ENCODE peak calls at places on chromosomes 4 and X, in ten cellular contexts. N is NCI-H1417, G is AG10803, V is neural progenitor cell, O is tibial nerve, U is heart left ventricle, F is A549, Z is anterior cingulate cortex, B is omental fat pad, K is left lung. S is an unnamed sample.

GRCh38 chr4:123017636-123018390 is 95.4 kb upstream of the NUDT6 start:
- DNase-seq in O (no peak), Z (no peak), N (no peak), G (peak), B (no peak), V (no peak), K (no peak), U (no peak), F (peak), S (no peak)

GRCh38 chr4:30386266-30386895 is 333.8 kb upstream of the PCDH7 start:
- DNase-seq in K (no peak), Z (no peak), G (no peak), V (no peak), U (no peak), B (no peak), N (no peak), O (no peak), F (no peak), S (no peak)

GRCh38 chrX:154452823-154453222 is 5.3 kb upstream of the PLXNA3 start:
- DNase-seq in Z (no peak), F (no peak), G (no peak), O (no peak), V (no peak), K (no peak), U (no peak), N (no peak), B (no peak), S (no peak)

GRCh38 chrX:23514082-23514481 is 153.2 kb upstream of the PRDX4 start:
- DNase-seq in N (no peak), B (no peak), G (no peak), V (no peak), F (no peak), K (no peak), Z (no peak), O (no peak), U (no peak), S (no peak)

GRCh38 chr4:152259866-152260265 is 276.0 kb downstream of the FBXW7 start:
- DNase-seq in Z (no peak), K (no peak), B (no peak), U (no peak), N (no peak), G (peak), F (no peak), O (no peak), V (no peak), S (no peak)

GRCh38 chrX:24479924-24480722 is 15.0 kb downstream of the PDK3 start:
- DNase-seq in U (no peak), O (peak), F (no peak), N (peak), V (no peak), K (peak), G (no peak), B (no peak), Z (no peak), S (no peak)

GRCh38 chr4:163263601-163264000 is 68.8 kb downstream of the NPY1R start:
- DNase-seq in O (no peak), K (no peak), V (peak), G (no peak), N (no peak), B (no peak), F (no peak), U (no peak), Z (no peak), S (no peak)

GRCh38 chr4:140092094-140092820 is 61.7 kb downstream of the MAML3 start:
- DNase-seq in O (no peak), G (no peak), Z (no peak), U (peak), N (peak), V (peak), B (no peak), K (no peak), F (peak), S (no peak)

GRCh38 chr4:183889190-183889589 is 15.9 kb upstream of the STOX2 start:
- DNase-seq in F (no peak), G (no peak), O (no peak), K (no peak), Z (no peak), N (no peak), V (no peak), U (no peak), B (no peak), S (no peak)

GRCh38 chrX:1384738-1385250 is 7.1 kb downstream of the SLC25A6 start:
- DNase-seq in F (no peak), N (no peak), U (peak), V (no peak), B (no peak), G (no peak), O (no peak), Z (no peak), K (peak), S (no peak)

GRCh38 chr4:27251788-27252187 is 391.1 kb downstream of the STIM2 start:
- DNase-seq in B (no peak), Z (no peak), K (no peak), V (no peak), O (no peak), U (no peak), G (no peak), N (no peak), F (no peak), S (peak)

GRCh38 chr4:76756416-76756815 is 141.5 kb downstream of the SOWAHB start:
- DNase-seq in V (no peak), N (no peak), F (no peak), U (no peak), K (no peak), O (no peak), G (no peak), Z (no peak), B (no peak), S (no peak)

GRCh38 chr4:43282534-43282933 is 390.0 kb downstream of the GRXCR1 start:
- DNase-seq in K (no peak), F (no peak), Z (no peak), U (no peak), N (no peak), G (no peak), V (peak), O (no peak), B (no peak), S (no peak)

GRCh38 chr4:142567620-142568451 is 278.3 kb downstream of the INPP4B start:
- DNase-seq in V (peak), G (peak), O (no peak), Z (no peak), N (no peak), F (peak), K (no peak), U (no peak), B (no peak), S (no peak)

GRCh38 chrX:136636121-136636520 is 11.8 kb upstream of the CD40LG start:
- DNase-seq in Z (no peak), N (no peak), B (no peak), O (no peak), G (no peak), V (peak), U (no peak), F (no peak), K (no peak), S (no peak)

GRCh38 chrX:41634284-41634683 is 54.5 kb upstream of the GPR34 start:
- DNase-seq in O (peak), V (no peak), F (no peak), K (no peak), Z (no peak), N (no peak), B (no peak), U (no peak), G (no peak), S (no peak)

GRCh38 chr4:112847781-112848180 is 201.7 kb upstream of the ANK2 start:
- DNase-seq in B (no peak), Z (no peak), V (no peak), F (peak), O (no peak), G (no peak), N (no peak), K (no peak), U (no peak), S (no peak)

GRCh38 chr4:105277702-105278101 is 131.0 kb downstream of the TET2 start:
- DNase-seq in B (no peak), O (no peak), K (no peak), G (no peak), V (no peak), U (no peak), N (peak), Z (no peak), F (no peak), S (no peak)

GRCh38 chrX:85052207-85052606 is 48.5 kb downstream of the APOOL start:
- DNase-seq in U (no peak), B (no peak), Z (no peak), N (no peak), O (no peak), V (no peak), F (no peak), G (peak), K (no peak), S (no peak)

GRCh38 chrX:42085836-42086235 is 162.5 kb upstream of the CASK start:
- DNase-seq in G (no peak), Z (no peak), F (no peak), N (no peak), O (no peak), V (no peak), K (no peak), U (no peak), B (no peak), S (no peak)

GRCh38 chrX:47608130-47608810 is 11.4 kb downstream of the SYN1 start:
- DNase-seq in V (peak), O (no peak), K (no peak), Z (no peak), N (no peak), U (no peak), G (no peak), B (no peak), F (no peak), S (no peak)

GRCh38 chrX:136752796-136753195 is 27.9 kb downstream of the ARHGEF6 start:
- DNase-seq in F (no peak), Z (no peak), K (no peak), G (peak), U (no peak), V (no peak), N (no peak), O (no peak), B (no peak), S (no peak)

GRCh38 chr4:147543039-147543438 is 62.1 kb downstream of the EDNRA start:
- DNase-seq in N (no peak), U (no peak), O (no peak), Z (no peak), G (peak), K (no peak), F (no peak), V (no peak), B (no peak), S (no peak)

GRCh38 chr4:182806259-182807252 is 110.6 kb downstream of the DCTD start:
- DNase-seq in F (peak), B (peak), K (peak), N (no peak), V (peak), U (peak), Z (no peak), G (peak), O (peak), S (peak)

GRCh38 chr4:76504613-76505465 is 69.8 kb downstream of the SHROOM3 start:
- DNase-seq in U (no peak), Z (no peak), O (peak), G (peak), N (peak), V (peak), K (no peak), B (no peak), F (peak), S (no peak)

GRCh38 chr4:143099693-143100092 is 85.0 kb upstream of the USP38 start:
- DNase-seq in F (no peak), G (no peak), Z (no peak), O (no peak), U (no peak), V (no peak), K (no peak), N (no peak), B (no peak), S (no peak)

GRCh38 chr4:8261851-8262535 is 7.6 kb upstream of the HTRA3 start:
- DNase-seq in K (peak), V (no peak), U (no peak), B (no peak), O (no peak), G (no peak), F (no peak), Z (no peak), N (no peak), S (no peak)

GRCh38 chr4:89266128-89266527 is 41.5 kb downstream of the GPRIN3 start:
- DNase-seq in U (no peak), Z (no peak), G (no peak), K (no peak), N (no peak), B (no peak), V (no peak), O (no peak), F (no peak), S (no peak)

GRCh38 chrX:132474522-132474921 is 14.3 kb downstream of the MBNL3 start:
- DNase-seq in O (no peak), G (no peak), V (no peak), Z (no peak), B (no peak), K (no peak), N (no peak), F (no peak), U (no peak), S (no peak)